ENCODE peak calls at places on chromosome 6, in ten cellular contexts. One of them, this sample, is unnamed.

GRCh38 chr6:106659859-106660258 is 30.5 kb downstream of the QRSL1 start:
- DNase-seq in keratinocyte: no peak
- DNase-seq in sigmoid colon: no peak
- DNase-seq in lower lobe of right lung: no peak
- DNase-seq in fibroblast of lung: no peak
- DNase-seq in CD8-positive, alpha-beta T cell: no peak
- DNase-seq in GM23248: no peak
- DNase-seq in HCT116: no peak
- DNase-seq in thyroid gland: no peak
- DNase-seq in PC-3: no peak
- DNase-seq in this sample: no peak

GRCh38 chr6:32558426-32559057 is 28.5 kb upstream of the HLA-DRB5 start:
- DNase-seq in keratinocyte: no peak
- DNase-seq in sigmoid colon: no peak
- DNase-seq in lower lobe of right lung: no peak
- DNase-seq in fibroblast of lung: no peak
- DNase-seq in CD8-positive, alpha-beta T cell: no peak
- DNase-seq in GM23248: no peak
- DNase-seq in HCT116: no peak
- DNase-seq in thyroid gland: no peak
- DNase-seq in PC-3: no peak
- DNase-seq in this sample: no peak

GRCh38 chr6:150169609-150170008 is 26.8 kb downstream of the PPP1R14C start:
- DNase-seq in keratinocyte: no peak
- DNase-seq in sigmoid colon: no peak
- DNase-seq in lower lobe of right lung: no peak
- DNase-seq in fibroblast of lung: peak; percentile 64
- DNase-seq in CD8-positive, alpha-beta T cell: no peak
- DNase-seq in GM23248: peak; percentile 94
- DNase-seq in HCT116: peak; percentile 16
- DNase-seq in thyroid gland: no peak
- DNase-seq in PC-3: peak; percentile 66
- DNase-seq in this sample: no peak

GRCh38 chr6:87736809-87737540 is 34.9 kb upstream of the AKIRIN2 start:
- DNase-seq in keratinocyte: no peak
- DNase-seq in sigmoid colon: no peak
- DNase-seq in lower lobe of right lung: no peak
- DNase-seq in fibroblast of lung: no peak
- DNase-seq in CD8-positive, alpha-beta T cell: no peak
- DNase-seq in GM23248: no peak
- DNase-seq in HCT116: no peak
- DNase-seq in thyroid gland: no peak
- DNase-seq in PC-3: no peak
- DNase-seq in this sample: no peak

GRCh38 chr6:159008656-159009288 is 8.8 kb upstream of the RSPH3 start:
- DNase-seq in keratinocyte: no peak
- DNase-seq in sigmoid colon: no peak
- DNase-seq in lower lobe of right lung: no peak
- DNase-seq in fibroblast of lung: peak; percentile 57
- DNase-seq in CD8-positive, alpha-beta T cell: no peak
- DNase-seq in GM23248: peak; percentile 65
- DNase-seq in HCT116: no peak
- DNase-seq in thyroid gland: no peak
- DNase-seq in PC-3: peak; percentile 54
- DNase-seq in this sample: no peak

GRCh38 chr6:106556368-106556960 is 72.8 kb downstream of the RTN4IP1 start:
- DNase-seq in keratinocyte: no peak
- DNase-seq in sigmoid colon: no peak
- DNase-seq in lower lobe of right lung: no peak
- DNase-seq in fibroblast of lung: peak; percentile 68
- DNase-seq in CD8-positive, alpha-beta T cell: no peak
- DNase-seq in GM23248: peak; percentile 55
- DNase-seq in HCT116: no peak
- DNase-seq in thyroid gland: no peak
- DNase-seq in PC-3: peak; percentile 60
- DNase-seq in this sample: no peak

GRCh38 chr6:154995241-154996162 is at the start of gene TIAM2:
- DNase-seq in keratinocyte: no peak
- DNase-seq in sigmoid colon: no peak
- DNase-seq in lower lobe of right lung: no peak
- DNase-seq in fibroblast of lung: no peak
- DNase-seq in CD8-positive, alpha-beta T cell: no peak
- DNase-seq in GM23248: peak; percentile 55
- DNase-seq in HCT116: no peak
- DNase-seq in thyroid gland: peak; percentile 19
- DNase-seq in PC-3: no peak
- DNase-seq in this sample: no peak

GRCh38 chr6:152821525-152821924 is 70.9 kb downstream of the VIP start:
- DNase-seq in keratinocyte: no peak
- DNase-seq in sigmoid colon: no peak
- DNase-seq in lower lobe of right lung: no peak
- DNase-seq in fibroblast of lung: no peak
- DNase-seq in CD8-positive, alpha-beta T cell: no peak
- DNase-seq in GM23248: peak; percentile 0
- DNase-seq in HCT116: peak; percentile 3
- DNase-seq in thyroid gland: no peak
- DNase-seq in PC-3: no peak
- DNase-seq in this sample: no peak

DNA sequence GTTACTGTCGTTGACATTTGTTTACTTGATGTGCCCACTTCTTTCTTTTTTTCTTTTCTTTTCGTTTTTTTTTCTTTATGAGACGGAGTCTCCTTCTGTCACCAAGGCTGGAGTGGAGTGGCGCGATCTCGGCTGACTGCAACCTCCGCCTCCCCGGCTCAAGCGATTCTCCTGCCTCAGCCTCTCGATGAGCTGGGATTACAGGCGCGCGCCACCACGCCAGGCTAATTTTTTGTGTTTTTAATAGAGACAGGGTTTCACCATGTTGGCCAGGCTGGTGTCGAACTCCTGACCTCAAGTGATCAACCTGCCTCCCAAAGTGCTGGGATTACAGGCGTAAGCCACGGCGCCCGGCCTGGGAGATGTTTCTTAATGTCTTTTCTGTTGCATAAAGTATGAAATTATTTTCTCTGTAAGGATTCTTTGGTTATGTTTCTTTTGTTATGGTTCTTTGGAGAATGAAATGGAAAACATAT is 33.3 kb upstream of the PRSS16 start:
- DNase-seq in keratinocyte: no peak
- DNase-seq in sigmoid colon: no peak
- DNase-seq in lower lobe of right lung: no peak
- DNase-seq in fibroblast of lung: no peak
- DNase-seq in CD8-positive, alpha-beta T cell: no peak
- DNase-seq in GM23248: no peak
- DNase-seq in HCT116: no peak
- DNase-seq in thyroid gland: no peak
- DNase-seq in PC-3: no peak
- DNase-seq in this sample: no peak
- H3K9me3 ChIP-seq in keratinocyte: no peaks in the 10 kb centered on the region
- H3K9me3 ChIP-seq in sigmoid colon: peaks cover 4% of the 10 kb centered on the region
- H3K9me3 ChIP-seq in lower lobe of right lung: no peaks in the 10 kb centered on the region
- H3K9me3 ChIP-seq in fibroblast of lung: no peaks in the 10 kb centered on the region
- H3K9me3 ChIP-seq in CD8-positive, alpha-beta T cell: no peaks in the 10 kb centered on the region
- H3K9me3 ChIP-seq in GM23248: no peaks in the 10 kb centered on the region
- H3K9me3 ChIP-seq in HCT116: no peaks in the 10 kb centered on the region
- H3K9me3 ChIP-seq in thyroid gland: no peaks in the 10 kb centered on the region
- H3K9me3 ChIP-seq in PC-3: no peaks in the 10 kb centered on the region
- H3K9me3 ChIP-seq in this sample: no peaks in the 10 kb centered on the region

GRCh38 chr6:90432408-90432775 is 135.7 kb upstream of the BACH2 start:
- DNase-seq in keratinocyte: no peak
- DNase-seq in sigmoid colon: no peak
- DNase-seq in lower lobe of right lung: no peak
- DNase-seq in fibroblast of lung: no peak
- DNase-seq in CD8-positive, alpha-beta T cell: no peak
- DNase-seq in GM23248: no peak
- DNase-seq in HCT116: no peak
- DNase-seq in thyroid gland: no peak
- DNase-seq in PC-3: no peak
- DNase-seq in this sample: no peak
- H3K9me3 ChIP-seq in keratinocyte: peaks cover 9% of the 10 kb centered on the region
- H3K9me3 ChIP-seq in sigmoid colon: peaks cover 5% of the 10 kb centered on the region
- H3K9me3 ChIP-seq in lower lobe of right lung: peaks cover 17% of the 10 kb centered on the region
- H3K9me3 ChIP-seq in fibroblast of lung: no peaks in the 10 kb centered on the region
- H3K9me3 ChIP-seq in CD8-positive, alpha-beta T cell: peaks cover 5% of the 10 kb centered on the region
- H3K9me3 ChIP-seq in GM23248: no peaks in the 10 kb centered on the region
- H3K9me3 ChIP-seq in HCT116: no peaks in the 10 kb centered on the region
- H3K9me3 ChIP-seq in thyroid gland: no peaks in the 10 kb centered on the region
- H3K9me3 ChIP-seq in PC-3: no peaks in the 10 kb centered on the region
- H3K9me3 ChIP-seq in this sample: peaks cover 10% of the 10 kb centered on the region

GRCh38 chr6:111087106-111087835 is at the start of gene SLC16A10:
- DNase-seq in keratinocyte: no peak
- DNase-seq in sigmoid colon: peak; percentile 70
- DNase-seq in lower lobe of right lung: peak; percentile 85
- DNase-seq in fibroblast of lung: no peak
- DNase-seq in CD8-positive, alpha-beta T cell: peak; percentile 83
- DNase-seq in GM23248: peak; percentile 33
- DNase-seq in HCT116: peak; percentile 39
- DNase-seq in thyroid gland: peak; percentile 92
- DNase-seq in PC-3: peak; percentile 49
- DNase-seq in this sample: peak; percentile 91

GRCh38 chr6:111088668-111089003 is 1.3 kb downstream of the SLC16A10 start:
- DNase-seq in keratinocyte: no peak
- DNase-seq in sigmoid colon: no peak
- DNase-seq in lower lobe of right lung: no peak
- DNase-seq in fibroblast of lung: no peak
- DNase-seq in CD8-positive, alpha-beta T cell: no peak
- DNase-seq in GM23248: no peak
- DNase-seq in HCT116: no peak
- DNase-seq in thyroid gland: no peak
- DNase-seq in PC-3: no peak
- DNase-seq in this sample: no peak

GRCh38 chr6:111087871-111088667 is 766 bp downstream of the SLC16A10 start:
- DNase-seq in keratinocyte: no peak
- DNase-seq in sigmoid colon: no peak
- DNase-seq in lower lobe of right lung: peak; percentile 56
- DNase-seq in fibroblast of lung: no peak
- DNase-seq in CD8-positive, alpha-beta T cell: peak; percentile 79
- DNase-seq in GM23248: peak; percentile 6
- DNase-seq in HCT116: peak; percentile 10
- DNase-seq in thyroid gland: peak; percentile 57
- DNase-seq in PC-3: no peak
- DNase-seq in this sample: peak; percentile 71

GRCh38 chr6:111092006-111092405 is 4.7 kb downstream of the SLC16A10 start:
- DNase-seq in keratinocyte: no peak
- DNase-seq in sigmoid colon: no peak
- DNase-seq in lower lobe of right lung: no peak
- DNase-seq in fibroblast of lung: no peak
- DNase-seq in CD8-positive, alpha-beta T cell: no peak
- DNase-seq in GM23248: no peak
- DNase-seq in HCT116: no peak
- DNase-seq in thyroid gland: no peak
- DNase-seq in PC-3: no peak
- DNase-seq in this sample: no peak

DNA sequence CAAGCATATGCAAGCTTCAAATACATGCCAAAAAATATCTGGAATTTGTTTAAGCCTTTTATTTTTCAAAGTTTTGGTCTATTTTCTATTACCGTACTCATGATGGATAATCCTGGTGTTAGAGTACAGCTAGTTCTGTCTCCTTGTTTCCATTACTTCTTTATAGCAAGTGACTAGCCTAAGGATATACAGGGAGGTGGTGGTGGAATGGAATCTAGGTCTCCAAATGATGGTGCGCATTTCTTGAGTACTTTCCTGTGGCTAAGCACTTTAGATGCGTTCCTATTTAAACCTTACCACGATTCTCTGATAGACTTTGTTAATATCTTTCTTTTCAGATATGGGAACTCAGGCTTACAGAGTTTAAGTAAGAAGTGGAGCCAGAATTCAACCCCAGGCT is 3.5 kb downstream of the SLC16A10 start:
- DNase-seq in keratinocyte: no peak
- DNase-seq in sigmoid colon: no peak
- DNase-seq in lower lobe of right lung: no peak
- DNase-seq in fibroblast of lung: no peak
- DNase-seq in CD8-positive, alpha-beta T cell: no peak
- DNase-seq in GM23248: no peak
- DNase-seq in HCT116: no peak
- DNase-seq in thyroid gland: no peak
- DNase-seq in PC-3: no peak
- DNase-seq in this sample: no peak
- H3K9me3 ChIP-seq in keratinocyte: no peaks in the 10 kb centered on the region
- H3K9me3 ChIP-seq in sigmoid colon: no peaks in the 10 kb centered on the region
- H3K9me3 ChIP-seq in lower lobe of right lung: no peaks in the 10 kb centered on the region
- H3K9me3 ChIP-seq in fibroblast of lung: no peaks in the 10 kb centered on the region
- H3K9me3 ChIP-seq in CD8-positive, alpha-beta T cell: no peaks in the 10 kb centered on the region
- H3K9me3 ChIP-seq in GM23248: no peaks in the 10 kb centered on the region
- H3K9me3 ChIP-seq in HCT116: no peaks in the 10 kb centered on the region
- H3K9me3 ChIP-seq in thyroid gland: no peaks in the 10 kb centered on the region
- H3K9me3 ChIP-seq in PC-3: no peaks in the 10 kb centered on the region
- H3K9me3 ChIP-seq in this sample: no peaks in the 10 kb centered on the region

GRCh38 chr6:125868252-125868651 is 77.5 kb downstream of the NCOA7 start:
- DNase-seq in keratinocyte: peak; percentile 52
- DNase-seq in sigmoid colon: no peak
- DNase-seq in lower lobe of right lung: no peak
- DNase-seq in fibroblast of lung: no peak
- DNase-seq in CD8-positive, alpha-beta T cell: no peak
- DNase-seq in GM23248: peak; percentile 84
- DNase-seq in HCT116: no peak
- DNase-seq in thyroid gland: no peak
- DNase-seq in PC-3: peak; percentile 11
- DNase-seq in this sample: no peak

GRCh38 chr6:125863023-125863422 is 72.3 kb downstream of the NCOA7 start:
- DNase-seq in keratinocyte: no peak
- DNase-seq in sigmoid colon: no peak
- DNase-seq in lower lobe of right lung: no peak
- DNase-seq in fibroblast of lung: no peak
- DNase-seq in CD8-positive, alpha-beta T cell: no peak
- DNase-seq in GM23248: no peak
- DNase-seq in HCT116: no peak
- DNase-seq in thyroid gland: peak; percentile 9
- DNase-seq in PC-3: no peak
- DNase-seq in this sample: no peak

GRCh38 chr6:125866433-125866832 is 75.7 kb downstream of the NCOA7 start:
- DNase-seq in keratinocyte: no peak
- DNase-seq in sigmoid colon: no peak
- DNase-seq in lower lobe of right lung: no peak
- DNase-seq in fibroblast of lung: no peak
- DNase-seq in CD8-positive, alpha-beta T cell: no peak
- DNase-seq in GM23248: no peak
- DNase-seq in HCT116: no peak
- DNase-seq in thyroid gland: no peak
- DNase-seq in PC-3: no peak
- DNase-seq in this sample: no peak

GRCh38 chr6:125867483-125867935 is 76.7 kb downstream of the NCOA7 start:
- DNase-seq in keratinocyte: peak; percentile 92
- DNase-seq in sigmoid colon: no peak
- DNase-seq in lower lobe of right lung: peak; percentile 69
- DNase-seq in fibroblast of lung: peak; percentile 63
- DNase-seq in CD8-positive, alpha-beta T cell: no peak
- DNase-seq in GM23248: peak; percentile 83
- DNase-seq in HCT116: peak; percentile 47
- DNase-seq in thyroid gland: no peak
- DNase-seq in PC-3: peak; percentile 87
- DNase-seq in this sample: peak; percentile 73

DNA sequence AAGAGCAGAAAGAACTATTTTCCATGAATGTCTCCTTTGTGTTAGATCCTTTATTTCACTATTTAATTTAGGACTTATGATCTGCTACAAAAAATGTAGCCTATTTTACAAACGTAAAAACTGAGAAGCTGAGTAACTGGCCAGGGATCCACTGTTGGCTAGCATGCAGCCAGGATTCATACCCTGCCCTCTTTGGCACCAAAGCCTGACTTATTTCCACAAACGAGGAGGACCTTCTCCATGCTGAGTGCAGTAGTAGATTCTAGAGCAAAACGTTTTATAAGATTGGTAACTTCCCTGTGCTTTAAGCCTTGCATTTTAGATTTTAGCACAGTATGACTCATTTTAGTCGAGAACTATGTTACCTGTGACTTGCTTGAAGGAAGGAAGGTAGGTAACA is 74.3 kb downstream of the NCOA7 start:
- DNase-seq in keratinocyte: no peak
- DNase-seq in sigmoid colon: no peak
- DNase-seq in lower lobe of right lung: no peak
- DNase-seq in fibroblast of lung: no peak
- DNase-seq in CD8-positive, alpha-beta T cell: no peak
- DNase-seq in GM23248: no peak
- DNase-seq in HCT116: no peak
- DNase-seq in thyroid gland: no peak
- DNase-seq in PC-3: no peak
- DNase-seq in this sample: no peak
- H3K9me3 ChIP-seq in keratinocyte: no peaks in the 10 kb centered on the region
- H3K9me3 ChIP-seq in sigmoid colon: no peaks in the 10 kb centered on the region
- H3K9me3 ChIP-seq in lower lobe of right lung: no peaks in the 10 kb centered on the region
- H3K9me3 ChIP-seq in fibroblast of lung: no peaks in the 10 kb centered on the region
- H3K9me3 ChIP-seq in CD8-positive, alpha-beta T cell: no peaks in the 10 kb centered on the region
- H3K9me3 ChIP-seq in GM23248: no peaks in the 10 kb centered on the region
- H3K9me3 ChIP-seq in HCT116: no peaks in the 10 kb centered on the region
- H3K9me3 ChIP-seq in thyroid gland: no peaks in the 10 kb centered on the region
- H3K9me3 ChIP-seq in PC-3: no peaks in the 10 kb centered on the region
- H3K9me3 ChIP-seq in this sample: no peaks in the 10 kb centered on the region